ENCODE peak calls at places on chromosomes 1 and 21, in ten cellular contexts. One of them, this sample, is unnamed.

GRCh38 chr1:15493869-15494390 is 18.0 kb downstream of the CELA2B start:
- DNase-seq in right cardiac atrium: no peak
- DNase-seq in activated naive CD4-positive, alpha-beta T cell: no peak
- DNase-seq in iris pigment epithelial cell: no peak
- DNase-seq in ELF-1: no peak
- DNase-seq in endothelial cell: no peak
- DNase-seq in posterior cingulate gyrus: no peak
- DNase-seq in CD4-positive, CD25-positive, alpha-beta regulatory T cell: no peak
- DNase-seq in A549: no peak
- DNase-seq in Kasumi-1: no peak
- DNase-seq in this sample: no peak

GRCh38 chr1:236767276-236767675 is 27.8 kb upstream of the MTR start:
- DNase-seq in right cardiac atrium: no peak
- DNase-seq in activated naive CD4-positive, alpha-beta T cell: no peak
- DNase-seq in iris pigment epithelial cell: no peak
- DNase-seq in ELF-1: no peak
- DNase-seq in endothelial cell: no peak
- DNase-seq in posterior cingulate gyrus: no peak
- DNase-seq in CD4-positive, CD25-positive, alpha-beta regulatory T cell: no peak
- DNase-seq in A549: no peak
- DNase-seq in Kasumi-1: no peak
- DNase-seq in this sample: no peak

GRCh38 chr1:87508247-87508646 is 179.6 kb downstream of the LMO4 start:
- DNase-seq in right cardiac atrium: no peak
- DNase-seq in activated naive CD4-positive, alpha-beta T cell: no peak
- DNase-seq in iris pigment epithelial cell: peak; percentile 12
- DNase-seq in ELF-1: no peak
- DNase-seq in endothelial cell: no peak
- DNase-seq in posterior cingulate gyrus: no peak
- DNase-seq in CD4-positive, CD25-positive, alpha-beta regulatory T cell: no peak
- DNase-seq in A549: no peak
- DNase-seq in Kasumi-1: no peak
- DNase-seq in this sample: no peak

GRCh38 chr1:10181154-10181553 is 29.2 kb upstream of the KIF1B start:
- DNase-seq in right cardiac atrium: no peak
- DNase-seq in activated naive CD4-positive, alpha-beta T cell: no peak
- DNase-seq in iris pigment epithelial cell: no peak
- DNase-seq in ELF-1: no peak
- DNase-seq in endothelial cell: no peak
- DNase-seq in posterior cingulate gyrus: no peak
- DNase-seq in CD4-positive, CD25-positive, alpha-beta regulatory T cell: no peak
- DNase-seq in A549: no peak
- DNase-seq in Kasumi-1: no peak
- DNase-seq in this sample: no peak

GRCh38 chr21:35020446-35020845 is 28.7 kb downstream of the RUNX1 start:
- DNase-seq in right cardiac atrium: no peak
- DNase-seq in activated naive CD4-positive, alpha-beta T cell: no peak
- DNase-seq in iris pigment epithelial cell: no peak
- DNase-seq in ELF-1: no peak
- DNase-seq in endothelial cell: no peak
- DNase-seq in posterior cingulate gyrus: no peak
- DNase-seq in CD4-positive, CD25-positive, alpha-beta regulatory T cell: no peak
- DNase-seq in A549: no peak
- DNase-seq in Kasumi-1: no peak
- DNase-seq in this sample: no peak

GRCh38 chr1:89530690-89531089 is 6.1 kb downstream of the LRRC8B start:
- DNase-seq in right cardiac atrium: no peak
- DNase-seq in activated naive CD4-positive, alpha-beta T cell: no peak
- DNase-seq in iris pigment epithelial cell: no peak
- DNase-seq in ELF-1: no peak
- DNase-seq in endothelial cell: no peak
- DNase-seq in posterior cingulate gyrus: no peak
- DNase-seq in CD4-positive, CD25-positive, alpha-beta regulatory T cell: no peak
- DNase-seq in A549: no peak
- DNase-seq in Kasumi-1: no peak
- DNase-seq in this sample: no peak

GRCh38 chr1:247360991-247361721 is 29.5 kb upstream of the ZNF496 start:
- DNase-seq in right cardiac atrium: peak; percentile 65
- DNase-seq in activated naive CD4-positive, alpha-beta T cell: no peak
- DNase-seq in iris pigment epithelial cell: peak; percentile 46
- DNase-seq in ELF-1: no peak
- DNase-seq in endothelial cell: no peak
- DNase-seq in posterior cingulate gyrus: peak; percentile 77
- DNase-seq in CD4-positive, CD25-positive, alpha-beta regulatory T cell: no peak
- DNase-seq in A549: no peak
- DNase-seq in Kasumi-1: no peak
- DNase-seq in this sample: no peak

GRCh38 chr1:161486806-161487482 is 18.3 kb upstream of the FCGR2A start:
- DNase-seq in right cardiac atrium: no peak
- DNase-seq in activated naive CD4-positive, alpha-beta T cell: no peak
- DNase-seq in iris pigment epithelial cell: peak; percentile 74
- DNase-seq in ELF-1: peak; percentile 33
- DNase-seq in endothelial cell: peak; percentile 53
- DNase-seq in posterior cingulate gyrus: no peak
- DNase-seq in CD4-positive, CD25-positive, alpha-beta regulatory T cell: peak; percentile 65
- DNase-seq in A549: peak; percentile 48
- DNase-seq in Kasumi-1: peak; percentile 87
- DNase-seq in this sample: no peak